ENCODE peak calls at places on chromosome 1, in nine cellular contexts. M, I, R, F, S, D, Y, N and H are unnamed samples.

GRCh38 chr1:23020731-23021130 is 1.5 kb downstream of the KDM1A start:
- DNase-seq in D (no peak), Y (no peak), F (no peak), R (no peak), S (no peak), I (no peak), M (no peak), N (no peak), H (no peak)

GRCh38 chr1:234620272-234620711 is 10.3 kb upstream of the IRF2BP2 start:
- DNase-seq in N (no peak), R (no peak), I (no peak), D (no peak), M (peak), S (no peak), Y (no peak), F (no peak), H (no peak)

GRCh38 chr1:228751360-228752098 is 16.2 kb downstream of the RHOU start:
- DNase-seq in F (no peak), S (no peak), I (no peak), M (peak), R (no peak), Y (no peak), N (no peak), D (no peak), H (no peak)

GRCh38 chr1:39802496-39803260 is 14.0 kb upstream of the BMP8B start:
- DNase-seq in S (no peak), R (no peak), Y (no peak), D (no peak), F (no peak), I (no peak), N (no peak), M (no peak), H (no peak)

GRCh38 chr1:59072017-59072947 is 224.6 kb upstream of the FGGY start:
- DNase-seq in I (no peak), M (peak), R (peak), F (no peak), N (no peak), D (no peak), Y (no peak), S (no peak), H (no peak)

GRCh38 chr1:60911980-60912692 is 170.2 kb upstream of the NFIA start:
- DNase-seq in N (no peak), R (no peak), Y (no peak), I (no peak), D (no peak), S (no peak), M (no peak), F (no peak), H (no peak)

GRCh38 chr1:187985897-187986654 is 1157.3 kb downstream of the PLA2G4A start:
- DNase-seq in I (no peak), D (no peak), N (no peak), S (no peak), Y (no peak), F (no peak), R (no peak), M (no peak), H (no peak)

GRCh38 chr1:22749919-22750670 is 39.5 kb downstream of the EPHB2 start:
- DNase-seq in D (no peak), R (no peak), F (no peak), S (no peak), I (no peak), M (peak), Y (peak), N (peak), H (peak)

GRCh38 chr1:60809204-60809985 is 273.0 kb upstream of the NFIA start:
- DNase-seq in N (no peak), M (no peak), S (no peak), Y (no peak), I (no peak), F (no peak), D (no peak), R (no peak), H (no peak)

GRCh38 chr1:110850632-110851031 is 22.3 kb upstream of the CD53 start:
- DNase-seq in M (peak), S (no peak), F (no peak), Y (no peak), D (no peak), R (no peak), I (no peak), N (no peak), H (no peak)

GRCh38 chr1:16393255-16394177 is 26.5 kb downstream of the SZRD1 start:
- DNase-seq in S (no peak), I (no peak), N (no peak), Y (no peak), D (no peak), F (no peak), M (no peak), R (no peak), H (no peak)

GRCh38 chr1:173489149-173489600 is 12.0 kb downstream of the PRDX6 start:
- DNase-seq in F (no peak), M (no peak), S (no peak), Y (peak), I (no peak), D (no peak), N (peak), R (no peak), H (no peak)

GRCh38 chr1:116154536-116154935 is 43.3 kb downstream of the MAB21L3 start:
- DNase-seq in D (no peak), Y (no peak), I (peak), M (no peak), R (no peak), F (no peak), N (no peak), S (no peak), H (no peak)

GRCh38 chr1:182135946-182136345 is 74.4 kb upstream of the ZNF648 start:
- DNase-seq in D (no peak), F (no peak), M (no peak), R (no peak), N (no peak), S (no peak), Y (no peak), I (peak), H (no peak)